ENCODE peak calls at places on chromosome 22, in six cellular contexts. One of them, this sample, is unnamed.

GRCh38 chr22:43110444-43110926 is at the start of gene BIK:
- DNase-seq in lung: peak
- DNase-seq in astrocyte of the spinal cord: no peak
- DNase-seq in keratinocyte: no peak
- DNase-seq in thoracic aorta: no peak
- DNase-seq in GM12878: no peak
- DNase-seq in this sample: peak

GRCh38 chr22:33325232-33326004 is 267.2 kb upstream of the SYN3 start:
- DNase-seq in astrocyte of the spinal cord: no peak
- DNase-seq in GM12878: peak
- DNase-seq in thoracic aorta: no peak
- DNase-seq in keratinocyte: no peak
- DNase-seq in lung: no peak
- DNase-seq in this sample: no peak

GRCh38 chr22:19376971-19377370 is 54.6 kb downstream of the HIRA start:
- DNase-seq in thoracic aorta: no peak
- DNase-seq in GM12878: no peak
- DNase-seq in keratinocyte: no peak
- DNase-seq in lung: no peak
- DNase-seq in astrocyte of the spinal cord: no peak
- DNase-seq in this sample: no peak

GRCh38 chr22:44359496-44360110 is 46.9 kb upstream of the SHISAL1 start:
- DNase-seq in thoracic aorta: no peak
- DNase-seq in astrocyte of the spinal cord: no peak
- DNase-seq in GM12878: no peak
- DNase-seq in keratinocyte: no peak
- DNase-seq in lung: no peak
- DNase-seq in this sample: no peak

GRCh38 chr22:24424901-24425775 is 2.3 kb upstream of the ADORA2A start:
- DNase-seq in keratinocyte: no peak
- DNase-seq in lung: no peak
- DNase-seq in thoracic aorta: no peak
- DNase-seq in astrocyte of the spinal cord: no peak
- DNase-seq in GM12878: no peak
- DNase-seq in this sample: no peak

GRCh38 chr22:50432131-50432870 is 42.5 kb downstream of the SBF1 start:
- DNase-seq in thoracic aorta: no peak
- DNase-seq in lung: no peak
- DNase-seq in astrocyte of the spinal cord: no peak
- DNase-seq in keratinocyte: no peak
- DNase-seq in GM12878: no peak
- DNase-seq in this sample: no peak

GRCh38 chr22:48742191-48742555 is 1085.5 kb downstream of the BRD1 start:
- DNase-seq in keratinocyte: no peak
- DNase-seq in lung: no peak
- DNase-seq in GM12878: no peak
- DNase-seq in astrocyte of the spinal cord: no peak
- DNase-seq in thoracic aorta: no peak
- DNase-seq in this sample: no peak

GRCh38 chr22:43624144-43624998 is 187.7 kb downstream of the EFCAB6 start:
- DNase-seq in thoracic aorta: no peak
- DNase-seq in astrocyte of the spinal cord: peak
- DNase-seq in keratinocyte: no peak
- DNase-seq in GM12878: no peak
- DNase-seq in lung: no peak
- DNase-seq in this sample: no peak

GRCh38 chr22:43534916-43535315 is 123.1 kb downstream of the MPPED1 start:
- DNase-seq in GM12878: no peak
- DNase-seq in keratinocyte: no peak
- DNase-seq in thoracic aorta: no peak
- DNase-seq in lung: no peak
- DNase-seq in astrocyte of the spinal cord: no peak
- DNase-seq in this sample: no peak

GRCh38 chr22:37163618-37164534 is 14.2 kb upstream of the IL2RB start:
- DNase-seq in GM12878: peak
- DNase-seq in lung: no peak
- DNase-seq in thoracic aorta: no peak
- DNase-seq in astrocyte of the spinal cord: no peak
- DNase-seq in keratinocyte: no peak
- DNase-seq in this sample: no peak

GRCh38 chr22:37095113-37095512 is 14.4 kb downstream of the TMPRSS6 start:
- DNase-seq in astrocyte of the spinal cord: no peak
- DNase-seq in thoracic aorta: no peak
- DNase-seq in lung: no peak
- DNase-seq in GM12878: no peak
- DNase-seq in keratinocyte: no peak
- DNase-seq in this sample: no peak

GRCh38 chr22:37309221-37310074 is 27.1 kb downstream of the CYTH4 start:
- DNase-seq in keratinocyte: no peak
- DNase-seq in thoracic aorta: no peak
- DNase-seq in lung: no peak
- DNase-seq in astrocyte of the spinal cord: no peak
- DNase-seq in GM12878: peak
- DNase-seq in this sample: no peak

GRCh38 chr22:26767351-26767970 is 110.1 kb downstream of the MIAT start:
- DNase-seq in astrocyte of the spinal cord: no peak
- DNase-seq in GM12878: no peak
- DNase-seq in keratinocyte: no peak
- DNase-seq in lung: no peak
- DNase-seq in thoracic aorta: no peak
- DNase-seq in this sample: no peak

GRCh38 chr22:23063539-23064380 is 6.6 kb upstream of the GNAZ start:
- DNase-seq in thoracic aorta: no peak
- DNase-seq in astrocyte of the spinal cord: no peak
- DNase-seq in lung: no peak
- DNase-seq in keratinocyte: no peak
- DNase-seq in GM12878: no peak
- DNase-seq in this sample: no peak

GRCh38 chr22:25134028-25134427 is 65.6 kb upstream of the CRYBB3 start:
- DNase-seq in astrocyte of the spinal cord: no peak
- DNase-seq in GM12878: no peak
- DNase-seq in thoracic aorta: no peak
- DNase-seq in keratinocyte: no peak
- DNase-seq in lung: peak
- DNase-seq in this sample: no peak

GRCh38 chr22:36344106-36344827 is 43.5 kb downstream of the MYH9 start:
- DNase-seq in keratinocyte: no peak
- DNase-seq in lung: no peak
- DNase-seq in thoracic aorta: no peak
- DNase-seq in GM12878: no peak
- DNase-seq in astrocyte of the spinal cord: no peak
- DNase-seq in this sample: no peak

GRCh38 chr22:31347251-31348008 is 1.3 kb upstream of the PATZ1 start:
- DNase-seq in GM12878: no peak
- DNase-seq in lung: peak
- DNase-seq in keratinocyte: no peak
- DNase-seq in thoracic aorta: no peak
- DNase-seq in astrocyte of the spinal cord: peak
- DNase-seq in this sample: peak

GRCh38 chr22:49332691-49333090 is 495.0 kb downstream of the BRD1 start:
- DNase-seq in thoracic aorta: no peak
- DNase-seq in GM12878: no peak
- DNase-seq in astrocyte of the spinal cord: no peak
- DNase-seq in keratinocyte: no peak
- DNase-seq in lung: peak
- DNase-seq in this sample: no peak

GRCh38 chr22:49674479-49674830 is 153.2 kb downstream of the BRD1 start:
- DNase-seq in lung: no peak
- DNase-seq in GM12878: no peak
- DNase-seq in keratinocyte: no peak
- DNase-seq in astrocyte of the spinal cord: no peak
- DNase-seq in thoracic aorta: no peak
- DNase-seq in this sample: no peak

GRCh38 chr22:49228431-49229037 is 599.1 kb downstream of the BRD1 start:
- DNase-seq in thoracic aorta: no peak
- DNase-seq in lung: peak
- DNase-seq in GM12878: no peak
- DNase-seq in astrocyte of the spinal cord: no peak
- DNase-seq in keratinocyte: no peak
- DNase-seq in this sample: no peak

GRCh38 chr22:39490135-39490798 is 11.8 kb upstream of the MIEF1 start:
- DNase-seq in astrocyte of the spinal cord: peak
- DNase-seq in thoracic aorta: no peak
- DNase-seq in GM12878: no peak
- DNase-seq in keratinocyte: no peak
- DNase-seq in lung: peak
- DNase-seq in this sample: peak

GRCh38 chr22:48944756-48945620 is 882.7 kb downstream of the BRD1 start:
- DNase-seq in lung: peak
- DNase-seq in thoracic aorta: no peak
- DNase-seq in GM12878: no peak
- DNase-seq in keratinocyte: no peak
- DNase-seq in astrocyte of the spinal cord: no peak
- DNase-seq in this sample: no peak

DNA sequence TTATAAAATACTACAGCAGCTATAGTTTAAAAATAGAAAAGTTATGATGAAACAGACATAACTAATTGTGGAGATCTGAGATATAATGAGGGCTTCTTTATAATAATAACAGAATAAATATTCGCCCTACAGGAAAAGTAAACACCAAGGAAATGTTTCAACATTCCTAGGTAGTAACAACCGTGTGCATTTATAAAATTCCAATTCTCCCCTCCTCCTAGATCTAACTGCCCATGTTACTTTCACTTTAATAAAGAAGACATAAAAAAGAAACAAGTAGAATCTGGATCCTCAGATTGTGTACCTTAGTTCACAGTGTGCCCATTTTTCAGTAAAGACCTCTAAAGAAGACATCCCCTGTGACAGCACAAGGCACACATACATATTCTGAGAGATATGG is 57.8 kb upstream of the MN1 start:
- DNase-seq in lung: no peak
- DNase-seq in thoracic aorta: no peak
- DNase-seq in astrocyte of the spinal cord: no peak
- DNase-seq in keratinocyte: no peak
- DNase-seq in GM12878: no peak
- DNase-seq in this sample: no peak
- H3K4me3 ChIP-seq in lung: no peak
- H3K4me3 ChIP-seq in thoracic aorta: peak
- H3K4me3 ChIP-seq in astrocyte of the spinal cord: no peak
- H3K4me3 ChIP-seq in keratinocyte: no peak
- H3K4me3 ChIP-seq in GM12878: no peak
- H3K4me3 ChIP-seq in this sample: no peak

DNA sequence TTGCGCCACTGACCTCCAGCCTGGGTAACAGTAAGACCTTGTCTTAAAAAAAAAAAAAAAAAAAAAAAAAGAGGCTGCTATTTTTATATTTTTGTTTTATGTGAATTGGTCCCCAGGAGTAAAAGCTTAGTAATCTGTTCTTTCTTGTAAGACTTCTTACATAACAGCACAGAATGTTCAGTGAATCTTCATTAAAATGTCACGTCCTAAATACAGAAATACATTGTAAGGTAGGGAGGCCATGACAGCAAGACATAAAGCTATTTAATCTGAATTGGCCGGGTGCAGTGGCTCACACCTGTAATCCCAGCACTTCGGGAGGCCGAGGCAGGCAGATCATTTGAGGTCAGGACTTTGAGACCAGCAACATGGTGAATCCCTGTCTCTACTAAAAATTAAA is 64.2 kb downstream of the BID start:
- DNase-seq in lung: no peak
- DNase-seq in astrocyte of the spinal cord: no peak
- DNase-seq in GM12878: no peak
- DNase-seq in thoracic aorta: no peak
- DNase-seq in keratinocyte: no peak
- DNase-seq in this sample: peak
- TF ChIP-seq CTCF in lung: no peak
- TF ChIP-seq CTCF in astrocyte of the spinal cord: no peak
- TF ChIP-seq CTCF in GM12878: no peak
- TF ChIP-seq CTCF in thoracic aorta: no peak
- TF ChIP-seq CTCF in keratinocyte: no peak
- TF ChIP-seq CTCF in this sample: no peak

GRCh38 chr22:41947181-41948080 is 479 bp upstream of the CENPM start:
- DNase-seq in keratinocyte: no peak
- DNase-seq in thoracic aorta: no peak
- DNase-seq in astrocyte of the spinal cord: no peak
- DNase-seq in GM12878: no peak
- DNase-seq in lung: no peak
- DNase-seq in this sample: no peak
- H3K4me3 ChIP-seq in keratinocyte: peak
- H3K4me3 ChIP-seq in thoracic aorta: peak
- H3K4me3 ChIP-seq in astrocyte of the spinal cord: peak
- H3K4me3 ChIP-seq in GM12878: peak
- H3K4me3 ChIP-seq in lung: no peak
- H3K4me3 ChIP-seq in this sample: peak

DNA sequence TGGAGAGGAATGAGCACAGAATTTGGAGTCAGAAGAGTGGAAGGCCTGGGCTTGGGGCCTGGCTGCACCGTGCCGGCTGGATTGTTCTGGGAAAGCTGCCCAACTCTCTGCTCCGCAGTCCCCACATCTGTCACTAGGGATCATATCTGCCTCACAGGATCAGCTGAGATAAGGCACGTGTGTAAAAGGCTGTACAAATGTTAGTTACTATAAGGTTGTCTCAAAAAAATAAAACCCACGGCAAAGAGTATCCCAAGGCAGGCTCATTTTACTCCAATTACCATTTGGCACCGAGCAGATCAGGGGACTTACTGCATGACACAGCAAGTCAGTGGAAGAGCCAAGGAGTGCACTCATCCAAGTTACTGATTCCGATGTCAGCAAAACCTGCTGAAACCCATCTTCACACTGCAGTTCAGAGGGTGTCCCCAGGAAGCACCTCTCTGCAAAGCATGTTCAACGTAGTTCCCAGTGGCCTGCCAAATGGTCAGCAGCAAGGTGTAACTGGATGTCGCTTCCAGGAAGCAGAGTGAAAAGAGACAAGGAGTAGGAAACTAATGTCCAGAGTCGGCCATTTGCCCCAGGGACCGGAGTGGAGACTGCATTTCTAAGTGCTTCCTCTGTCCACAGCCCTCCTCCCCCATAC is 18.1 kb upstream of the MRTFA start:
- DNase-seq in lung: no peak
- DNase-seq in keratinocyte: no peak
- DNase-seq in astrocyte of the spinal cord: peak
- DNase-seq in GM12878: no peak
- DNase-seq in thoracic aorta: no peak
- DNase-seq in this sample: peak
- TF ChIP-seq CTCF in lung: no peak
- TF ChIP-seq CTCF in keratinocyte: peak
- TF ChIP-seq CTCF in astrocyte of the spinal cord: peak
- TF ChIP-seq CTCF in GM12878: no peak
- TF ChIP-seq CTCF in thoracic aorta: peak
- TF ChIP-seq CTCF in this sample: peak